ENCODE peak calls at places on chromosomes 1 and 21, in six cellular contexts. M is germinal center; U is midbrain; I is globus pallidus; K is GM06990; J is activated CD4-positive, alpha-beta T cell treated with anti-CD3 and anti-CD28 coated beads for 36 hours. D is an unnamed sample.

GRCh38 chr1:8545078-8545477 is 227.2 kb downstream of the SLC45A1 start:
- DNase-seq in M (no peak), U (no peak), I (no peak), K (no peak), J (peak), D (no peak)

GRCh38 chr1:87799451-87799850 is 470.8 kb downstream of the LMO4 start:
- DNase-seq in M (no peak), U (no peak), I (no peak), K (no peak), J (no peak), D (no peak)

GRCh38 chr21:37365657-37366487 is 701 bp upstream of the DYRK1A start:
- DNase-seq in M (peak), U (peak), I (peak), K (peak), J (peak), D (no peak)

GRCh38 chr1:155527672-155528071 is 34.9 kb downstream of the ASH1L start:
- DNase-seq in M (no peak), U (no peak), I (no peak), K (no peak), J (no peak), D (no peak)

GRCh38 chr1:21334214-21335087 is 44.2 kb upstream of the ECE1 start:
- DNase-seq in M (peak), U (peak), I (no peak), K (peak), J (peak), D (peak)

GRCh38 chr1:205142105-205142475 is 20.3 kb upstream of the RBBP5 start:
- DNase-seq in M (no peak), U (no peak), I (no peak), K (no peak), J (no peak), D (no peak)

GRCh38 chr1:46476673-46477072 is 13.0 kb upstream of the DMBX1 start:
- DNase-seq in M (no peak), U (no peak), I (no peak), K (no peak), J (no peak), D (no peak)

GRCh38 chr1:35855016-35855700 is 27.9 kb upstream of the AGO1 start:
- DNase-seq in M (no peak), U (no peak), I (no peak), K (no peak), J (peak), D (no peak)

GRCh38 chr1:244180256-244180655 is 129.2 kb downstream of the ZBTB18 start:
- DNase-seq in M (no peak), U (no peak), I (no peak), K (no peak), J (no peak), D (no peak)

GRCh38 chr1:91885331-91885715 is 628 bp downstream of the TGFBR3 start:
- DNase-seq in M (peak), U (peak), I (no peak), K (peak), J (peak), D (no peak)

GRCh38 chr1:246306415-246307037 is 200.6 kb downstream of the SMYD3 start:
- DNase-seq in M (no peak), U (no peak), I (no peak), K (no peak), J (no peak), D (no peak)

GRCh38 chr21:44403106-44404020 is 49.9 kb downstream of the TRPM2 start:
- DNase-seq in M (no peak), U (no peak), I (no peak), K (no peak), J (no peak), D (no peak)

GRCh38 chr1:230139306-230139705 is 72.3 kb downstream of the GALNT2 start:
- DNase-seq in M (no peak), U (no peak), I (no peak), K (no peak), J (no peak), D (peak)

GRCh38 chr21:45865106-45865835 is 116.3 kb upstream of the COL6A1 start:
- DNase-seq in M (no peak), U (no peak), I (no peak), K (no peak), J (no peak), D (no peak)

GRCh38 chr1:153190373-153190772 is 12.9 kb upstream of the LELP1 start:
- DNase-seq in M (no peak), U (no peak), I (no peak), K (no peak), J (no peak), D (no peak)

GRCh38 chr1:103129796-103130195 is 21.5 kb upstream of the COL11A1 start:
- DNase-seq in M (no peak), U (no peak), I (no peak), K (no peak), J (no peak), D (no peak)

GRCh38 chr1:204941415-204942338 is 71.0 kb downstream of the NFASC start:
- DNase-seq in M (peak), U (peak), I (peak), K (no peak), J (peak), D (peak)

GRCh38 chr1:92094112-92094511 is 14.0 kb downstream of the BTBD8 start:
- DNase-seq in M (no peak), U (no peak), I (no peak), K (no peak), J (no peak), D (no peak)

GRCh38 chr1:163877016-163877415 is 555.3 kb downstream of the NUF2 start:
- DNase-seq in M (no peak), U (no peak), I (no peak), K (no peak), J (no peak), D (no peak)

GRCh38 chr1:92927870-92928269 is 33.4 kb downstream of the DIPK1A start:
- DNase-seq in M (no peak), U (no peak), I (no peak), K (no peak), J (no peak), D (no peak)

GRCh38 chr1:111563619-111564018 is 56.0 kb upstream of the RAP1A start:
- DNase-seq in M (no peak), U (no peak), I (no peak), K (no peak), J (no peak), D (no peak)

GRCh38 chr1:233114860-233115259 is 164.4 kb downstream of the NTPCR start:
- DNase-seq in M (no peak), U (no peak), I (peak), K (no peak), J (no peak), D (no peak)

GRCh38 chr1:183278736-183279591 is 92.9 kb downstream of the LAMC2 start:
- DNase-seq in M (no peak), U (no peak), I (no peak), K (no peak), J (no peak), D (no peak)

GRCh38 chr1:38919075-38919474 is 22.6 kb downstream of the RHBDL2 start:
- DNase-seq in M (no peak), U (peak), I (peak), K (no peak), J (no peak), D (no peak)

GRCh38 chr21:40254540-40255455 is 387.6 kb downstream of the PCP4 start:
- DNase-seq in M (no peak), U (no peak), I (peak), K (no peak), J (no peak), D (no peak)

GRCh38 chr1:184684285-184685077 is 70.2 kb downstream of the EDEM3 start:
- DNase-seq in M (no peak), U (peak), I (peak), K (no peak), J (no peak), D (peak)

GRCh38 chr21:14916676-14917141 is 148.1 kb downstream of the NRIP1 start:
- DNase-seq in M (no peak), U (no peak), I (no peak), K (no peak), J (no peak), D (no peak)

GRCh38 chr1:84037758-84038611 is 39.1 kb upstream of the TTLL7 start:
- DNase-seq in M (no peak), U (no peak), I (no peak), K (no peak), J (no peak), D (no peak)

GRCh38 chr1:100704473-100704872 is 15.1 kb upstream of the VCAM1 start:
- DNase-seq in M (no peak), U (no peak), I (no peak), K (no peak), J (no peak), D (no peak)

GRCh38 chr1:44724408-44725308 is 6.3 kb downstream of the RNU5D-1 start:
- DNase-seq in M (no peak), U (no peak), I (no peak), K (peak), J (no peak), D (no peak)

GRCh38 chr1:91781371-91781825 is 104.6 kb downstream of the TGFBR3 start:
- DNase-seq in M (no peak), U (no peak), I (no peak), K (no peak), J (no peak), D (no peak)

D was measured in cerebellum.